ENCODE peak calls at places on chromosomes 2 and 18, in six cellular contexts. One of them, this sample, is unnamed.

GRCh38 chr2:104595576-104595975 is 258.3 kb upstream of the POU3F3 start:
- DNase-seq in sigmoid colon: no peak
- DNase-seq in fibroblast of pulmonary artery: no peak
- DNase-seq in natural killer cell: no peak
- DNase-seq in K562: no peak
- DNase-seq in tibial nerve: no peak
- DNase-seq in this sample: no peak

GRCh38 chr2:47028846-47029560 is 113.4 kb upstream of the MCFD2 start:
- DNase-seq in natural killer cell: no peak
- DNase-seq in K562: no peak
- DNase-seq in tibial nerve: no peak
- DNase-seq in fibroblast of pulmonary artery: no peak
- DNase-seq in sigmoid colon: no peak
- DNase-seq in this sample: peak

GRCh38 chr2:160562730-160563129 is 69.1 kb upstream of the RBMS1 start:
- DNase-seq in tibial nerve: no peak
- DNase-seq in natural killer cell: no peak
- DNase-seq in fibroblast of pulmonary artery: no peak
- DNase-seq in sigmoid colon: no peak
- DNase-seq in K562: no peak
- DNase-seq in this sample: no peak

GRCh38 chr2:162123806-162124758 is 28.0 kb downstream of the GCG start:
- DNase-seq in K562: peak
- DNase-seq in fibroblast of pulmonary artery: peak
- DNase-seq in tibial nerve: peak
- DNase-seq in natural killer cell: no peak
- DNase-seq in sigmoid colon: no peak
- DNase-seq in this sample: no peak

GRCh38 chr18:77369644-77370043 is 120.0 kb downstream of the GALR1 start:
- DNase-seq in fibroblast of pulmonary artery: no peak
- DNase-seq in sigmoid colon: no peak
- DNase-seq in K562: no peak
- DNase-seq in tibial nerve: no peak
- DNase-seq in natural killer cell: no peak
- DNase-seq in this sample: no peak

GRCh38 chr2:37635359-37636208 is 35.9 kb downstream of the CDC42EP3 start:
- DNase-seq in fibroblast of pulmonary artery: peak
- DNase-seq in K562: no peak
- DNase-seq in tibial nerve: peak
- DNase-seq in sigmoid colon: no peak
- DNase-seq in natural killer cell: peak
- DNase-seq in this sample: peak

GRCh38 chr2:150129921-150130320 is 357.5 kb downstream of the RND3 start:
- DNase-seq in sigmoid colon: no peak
- DNase-seq in K562: no peak
- DNase-seq in tibial nerve: no peak
- DNase-seq in fibroblast of pulmonary artery: no peak
- DNase-seq in natural killer cell: no peak
- DNase-seq in this sample: no peak

GRCh38 chr18:39938678-39939077 is 2016.4 kb upstream of the PIK3C3 start:
- DNase-seq in K562: no peak
- DNase-seq in natural killer cell: no peak
- DNase-seq in fibroblast of pulmonary artery: peak
- DNase-seq in sigmoid colon: no peak
- DNase-seq in tibial nerve: no peak
- DNase-seq in this sample: no peak

GRCh38 chr18:76953186-76953982 is 131.0 kb downstream of the ZNF236 start:
- DNase-seq in tibial nerve: peak
- DNase-seq in fibroblast of pulmonary artery: peak
- DNase-seq in sigmoid colon: peak
- DNase-seq in natural killer cell: no peak
- DNase-seq in K562: no peak
- DNase-seq in this sample: no peak

GRCh38 chr18:75139226-75139911 is 69.6 kb downstream of the PTGR3 start:
- DNase-seq in natural killer cell: no peak
- DNase-seq in K562: no peak
- DNase-seq in sigmoid colon: no peak
- DNase-seq in fibroblast of pulmonary artery: no peak
- DNase-seq in tibial nerve: no peak
- DNase-seq in this sample: no peak

GRCh38 chr2:144453039-144453336 is 66.9 kb downstream of the ZEB2 start:
- DNase-seq in sigmoid colon: no peak
- DNase-seq in natural killer cell: no peak
- DNase-seq in K562: no peak
- DNase-seq in fibroblast of pulmonary artery: peak
- DNase-seq in tibial nerve: no peak
- DNase-seq in this sample: no peak

GRCh38 chr2:225270861-225271260 is 128.6 kb upstream of the NYAP2 start:
- DNase-seq in tibial nerve: peak
- DNase-seq in K562: no peak
- DNase-seq in fibroblast of pulmonary artery: peak
- DNase-seq in sigmoid colon: no peak
- DNase-seq in natural killer cell: no peak
- DNase-seq in this sample: peak
- TF ChIP-seq CTCF in tibial nerve: no peak
- TF ChIP-seq CTCF in K562: no peak
- TF ChIP-seq CTCF in fibroblast of pulmonary artery: no peak
- TF ChIP-seq CTCF in sigmoid colon: no peak
- TF ChIP-seq CTCF in natural killer cell: no peak
- TF ChIP-seq CTCF in this sample: no peak

GRCh38 chr2:80437959-80438358 is 133.4 kb upstream of the LRRTM1 start:
- DNase-seq in fibroblast of pulmonary artery: no peak
- DNase-seq in K562: no peak
- DNase-seq in natural killer cell: no peak
- DNase-seq in tibial nerve: no peak
- DNase-seq in sigmoid colon: no peak
- DNase-seq in this sample: no peak
- TF ChIP-seq CTCF in fibroblast of pulmonary artery: no peak
- TF ChIP-seq CTCF in K562: peak
- TF ChIP-seq CTCF in natural killer cell: no peak
- TF ChIP-seq CTCF in tibial nerve: no peak
- TF ChIP-seq CTCF in sigmoid colon: no peak
- TF ChIP-seq CTCF in this sample: no peak

GRCh38 chr2:36322108-36322507 is 33.5 kb upstream of the CRIM1 start:
- DNase-seq in natural killer cell: no peak
- DNase-seq in sigmoid colon: no peak
- DNase-seq in fibroblast of pulmonary artery: peak
- DNase-seq in K562: no peak
- DNase-seq in tibial nerve: no peak
- DNase-seq in this sample: no peak
- TF ChIP-seq CTCF in natural killer cell: no peak
- TF ChIP-seq CTCF in sigmoid colon: no peak
- TF ChIP-seq CTCF in fibroblast of pulmonary artery: peak
- TF ChIP-seq CTCF in K562: no peak
- TF ChIP-seq CTCF in tibial nerve: no peak
- TF ChIP-seq CTCF in this sample: no peak

GRCh38 chr2:216059233-216059834 is 22.3 kb downstream of the PECR start:
- DNase-seq in K562: peak
- DNase-seq in sigmoid colon: no peak
- DNase-seq in fibroblast of pulmonary artery: no peak
- DNase-seq in tibial nerve: no peak
- DNase-seq in natural killer cell: no peak
- DNase-seq in this sample: no peak
- TF ChIP-seq CTCF in K562: no peak
- TF ChIP-seq CTCF in sigmoid colon: no peak
- TF ChIP-seq CTCF in fibroblast of pulmonary artery: no peak
- TF ChIP-seq CTCF in tibial nerve: no peak
- TF ChIP-seq CTCF in natural killer cell: peak
- TF ChIP-seq CTCF in this sample: peak